ENCODE peak calls at places on chromosomes 4 and X, in nine cellular contexts. One of them, this sample, is unnamed.

GRCh38 chr4:173489514-173489913 is 40.5 kb downstream of the HAND2 start:
- DNase-seq in dorsolateral prefrontal cortex: no peak
- DNase-seq in IMR-90: peak
- DNase-seq in PC-3: no peak
- DNase-seq in pancreas: no peak
- DNase-seq in upper lobe of left lung: no peak
- DNase-seq in left ventricle myocardium inferior: no peak
- DNase-seq in tibial artery: no peak
- DNase-seq in heart left ventricle: no peak
- DNase-seq in this sample: no peak

GRCh38 chrX:97743014-97743413 is 859.3 kb downstream of the RPA4 start:
- DNase-seq in PC-3: no peak
- DNase-seq in heart left ventricle: no peak
- DNase-seq in upper lobe of left lung: no peak
- DNase-seq in pancreas: no peak
- DNase-seq in IMR-90: no peak
- DNase-seq in tibial artery: no peak
- DNase-seq in dorsolateral prefrontal cortex: no peak
- DNase-seq in left ventricle myocardium inferior: no peak
- DNase-seq in this sample: no peak

GRCh38 chr4:121156822-121157769 is 7.0 kb downstream of the TNIP3 start:
- DNase-seq in IMR-90: peak
- DNase-seq in left ventricle myocardium inferior: peak
- DNase-seq in upper lobe of left lung: peak
- DNase-seq in PC-3: peak
- DNase-seq in dorsolateral prefrontal cortex: no peak
- DNase-seq in pancreas: peak
- DNase-seq in heart left ventricle: peak
- DNase-seq in tibial artery: no peak
- DNase-seq in this sample: peak

GRCh38 chr4:137367608-137368007 is 164.7 kb downstream of the PCDH18 start:
- DNase-seq in pancreas: no peak
- DNase-seq in upper lobe of left lung: no peak
- DNase-seq in left ventricle myocardium inferior: no peak
- DNase-seq in heart left ventricle: no peak
- DNase-seq in PC-3: peak
- DNase-seq in dorsolateral prefrontal cortex: no peak
- DNase-seq in tibial artery: no peak
- DNase-seq in IMR-90: peak
- DNase-seq in this sample: no peak

GRCh38 chr4:860561-860960 is 34.6 kb upstream of the CPLX1 start:
- DNase-seq in heart left ventricle: no peak
- DNase-seq in pancreas: no peak
- DNase-seq in left ventricle myocardium inferior: no peak
- DNase-seq in tibial artery: no peak
- DNase-seq in upper lobe of left lung: no peak
- DNase-seq in PC-3: no peak
- DNase-seq in dorsolateral prefrontal cortex: no peak
- DNase-seq in IMR-90: no peak
- DNase-seq in this sample: peak

GRCh38 chr4:142596595-142596994 is 249.5 kb downstream of the INPP4B start:
- DNase-seq in IMR-90: no peak
- DNase-seq in pancreas: no peak
- DNase-seq in upper lobe of left lung: no peak
- DNase-seq in heart left ventricle: no peak
- DNase-seq in tibial artery: no peak
- DNase-seq in PC-3: no peak
- DNase-seq in dorsolateral prefrontal cortex: no peak
- DNase-seq in left ventricle myocardium inferior: no peak
- DNase-seq in this sample: no peak

GRCh38 chr4:11843927-11844326 is 415.2 kb upstream of the HS3ST1 start:
- DNase-seq in heart left ventricle: peak
- DNase-seq in PC-3: no peak
- DNase-seq in upper lobe of left lung: no peak
- DNase-seq in dorsolateral prefrontal cortex: no peak
- DNase-seq in tibial artery: no peak
- DNase-seq in left ventricle myocardium inferior: no peak
- DNase-seq in IMR-90: no peak
- DNase-seq in pancreas: no peak
- DNase-seq in this sample: no peak

GRCh38 chr4:56466910-56467283 is 520 bp upstream of the SRP72 start:
- DNase-seq in left ventricle myocardium inferior: no peak
- DNase-seq in heart left ventricle: no peak
- DNase-seq in upper lobe of left lung: no peak
- DNase-seq in dorsolateral prefrontal cortex: no peak
- DNase-seq in pancreas: no peak
- DNase-seq in IMR-90: no peak
- DNase-seq in tibial artery: no peak
- DNase-seq in PC-3: peak
- DNase-seq in this sample: no peak

GRCh38 chr4:53563824-53564223 is 27.5 kb downstream of the LNX1 start:
- DNase-seq in IMR-90: peak
- DNase-seq in upper lobe of left lung: no peak
- DNase-seq in pancreas: no peak
- DNase-seq in left ventricle myocardium inferior: no peak
- DNase-seq in tibial artery: no peak
- DNase-seq in dorsolateral prefrontal cortex: no peak
- DNase-seq in PC-3: peak
- DNase-seq in heart left ventricle: no peak
- DNase-seq in this sample: no peak

GRCh38 chr4:189802884-189803283 is 137.8 kb upstream of the FRG1 start:
- DNase-seq in upper lobe of left lung: no peak
- DNase-seq in PC-3: no peak
- DNase-seq in IMR-90: no peak
- DNase-seq in tibial artery: no peak
- DNase-seq in pancreas: no peak
- DNase-seq in dorsolateral prefrontal cortex: no peak
- DNase-seq in left ventricle myocardium inferior: no peak
- DNase-seq in heart left ventricle: no peak
- DNase-seq in this sample: no peak

GRCh38 chr4:25253072-25253447 is 19.2 kb downstream of the PI4K2B start:
- DNase-seq in heart left ventricle: no peak
- DNase-seq in PC-3: peak
- DNase-seq in tibial artery: no peak
- DNase-seq in upper lobe of left lung: no peak
- DNase-seq in pancreas: no peak
- DNase-seq in left ventricle myocardium inferior: no peak
- DNase-seq in dorsolateral prefrontal cortex: no peak
- DNase-seq in IMR-90: peak
- DNase-seq in this sample: no peak

GRCh38 chr4:147899512-147899911 is 167.6 kb downstream of the ARHGAP10 start:
- DNase-seq in IMR-90: peak
- DNase-seq in left ventricle myocardium inferior: no peak
- DNase-seq in tibial artery: no peak
- DNase-seq in dorsolateral prefrontal cortex: no peak
- DNase-seq in upper lobe of left lung: no peak
- DNase-seq in heart left ventricle: no peak
- DNase-seq in pancreas: no peak
- DNase-seq in PC-3: no peak
- DNase-seq in this sample: no peak

GRCh38 chr4:183723561-183724228 is 64.6 kb downstream of the TRAPPC11 start:
- DNase-seq in tibial artery: no peak
- DNase-seq in pancreas: no peak
- DNase-seq in upper lobe of left lung: no peak
- DNase-seq in PC-3: no peak
- DNase-seq in dorsolateral prefrontal cortex: no peak
- DNase-seq in IMR-90: no peak
- DNase-seq in heart left ventricle: no peak
- DNase-seq in left ventricle myocardium inferior: no peak
- DNase-seq in this sample: no peak

GRCh38 chr4:86387013-86387412 is 27.2 kb upstream of the MAPK10 start:
- DNase-seq in heart left ventricle: no peak
- DNase-seq in dorsolateral prefrontal cortex: no peak
- DNase-seq in pancreas: no peak
- DNase-seq in left ventricle myocardium inferior: no peak
- DNase-seq in tibial artery: no peak
- DNase-seq in IMR-90: no peak
- DNase-seq in PC-3: no peak
- DNase-seq in upper lobe of left lung: no peak
- DNase-seq in this sample: no peak

GRCh38 chr4:10122236-10122932 is 5.8 kb upstream of the WDR1 start:
- DNase-seq in tibial artery: no peak
- DNase-seq in PC-3: no peak
- DNase-seq in dorsolateral prefrontal cortex: no peak
- DNase-seq in left ventricle myocardium inferior: no peak
- DNase-seq in IMR-90: no peak
- DNase-seq in pancreas: no peak
- DNase-seq in upper lobe of left lung: no peak
- DNase-seq in heart left ventricle: no peak
- DNase-seq in this sample: no peak

GRCh38 chrX:150664290-150664689 is 28.9 kb upstream of the MTMR1 start:
- DNase-seq in PC-3: no peak
- DNase-seq in heart left ventricle: peak
- DNase-seq in upper lobe of left lung: no peak
- DNase-seq in dorsolateral prefrontal cortex: no peak
- DNase-seq in tibial artery: peak
- DNase-seq in left ventricle myocardium inferior: peak
- DNase-seq in pancreas: peak
- DNase-seq in IMR-90: no peak
- DNase-seq in this sample: peak

GRCh38 chr4:180766903-180767302 is 1476.3 kb upstream of the TENM3 start:
- DNase-seq in left ventricle myocardium inferior: no peak
- DNase-seq in upper lobe of left lung: no peak
- DNase-seq in PC-3: no peak
- DNase-seq in IMR-90: no peak
- DNase-seq in dorsolateral prefrontal cortex: no peak
- DNase-seq in pancreas: no peak
- DNase-seq in tibial artery: no peak
- DNase-seq in heart left ventricle: no peak
- DNase-seq in this sample: no peak

GRCh38 chr4:141730805-141731204 is 94.4 kb downstream of the IL15 start:
- DNase-seq in PC-3: peak
- DNase-seq in pancreas: no peak
- DNase-seq in IMR-90: peak
- DNase-seq in heart left ventricle: no peak
- DNase-seq in tibial artery: no peak
- DNase-seq in dorsolateral prefrontal cortex: no peak
- DNase-seq in left ventricle myocardium inferior: no peak
- DNase-seq in upper lobe of left lung: no peak
- DNase-seq in this sample: no peak

GRCh38 chrX:72540318-72540717 is 32.3 kb downstream of the HDAC8 start:
- DNase-seq in PC-3: peak
- DNase-seq in heart left ventricle: no peak
- DNase-seq in tibial artery: no peak
- DNase-seq in left ventricle myocardium inferior: no peak
- DNase-seq in IMR-90: peak
- DNase-seq in upper lobe of left lung: no peak
- DNase-seq in pancreas: no peak
- DNase-seq in dorsolateral prefrontal cortex: no peak
- DNase-seq in this sample: no peak
- TF ChIP-seq CTCF in PC-3: peak
- TF ChIP-seq CTCF in heart left ventricle: peak
- TF ChIP-seq CTCF in tibial artery: peak
- TF ChIP-seq CTCF in left ventricle myocardium inferior: peak
- TF ChIP-seq CTCF in IMR-90: peak
- TF ChIP-seq CTCF in upper lobe of left lung: peak
- TF ChIP-seq CTCF in pancreas: peak
- TF ChIP-seq CTCF in dorsolateral prefrontal cortex: peak
- TF ChIP-seq CTCF in this sample: peak

DNA sequence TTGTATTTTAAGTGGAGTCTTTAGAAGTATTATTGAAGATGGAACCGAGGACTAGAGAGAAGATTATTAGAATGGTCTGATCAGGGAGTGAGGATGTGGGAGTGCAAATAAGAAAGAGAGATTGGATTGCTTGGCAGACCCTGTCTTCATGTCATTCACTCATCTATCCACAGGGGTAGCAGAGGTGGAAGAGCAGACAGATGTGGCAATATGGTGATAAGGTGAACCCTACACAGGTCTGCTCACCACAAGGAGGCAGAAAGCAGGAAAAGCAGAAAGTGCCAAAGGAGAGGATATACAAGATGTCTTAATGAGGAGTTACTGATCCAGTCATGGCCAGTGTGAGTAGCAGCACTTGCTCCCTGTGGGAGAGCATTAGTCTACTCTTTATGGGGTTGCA is 129.4 kb downstream of the MAGEE2 start:
- DNase-seq in tibial artery: no peak
- DNase-seq in dorsolateral prefrontal cortex: no peak
- DNase-seq in PC-3: no peak
- DNase-seq in IMR-90: no peak
- DNase-seq in heart left ventricle: no peak
- DNase-seq in upper lobe of left lung: no peak
- DNase-seq in pancreas: no peak
- DNase-seq in left ventricle myocardium inferior: no peak
- DNase-seq in this sample: no peak
- H3K4me3 ChIP-seq in tibial artery: no peak
- H3K4me3 ChIP-seq in dorsolateral prefrontal cortex: no peak
- H3K4me3 ChIP-seq in PC-3: no peak
- H3K4me3 ChIP-seq in IMR-90: no peak
- H3K4me3 ChIP-seq in heart left ventricle: no peak
- H3K4me3 ChIP-seq in upper lobe of left lung: no peak
- H3K4me3 ChIP-seq in pancreas: no peak
- H3K4me3 ChIP-seq in left ventricle myocardium inferior: no peak
- H3K4me3 ChIP-seq in this sample: no peak

GRCh38 chrX:107713205-107714195 is 62.1 kb downstream of the TSC22D3 start:
- DNase-seq in heart left ventricle: no peak
- DNase-seq in upper lobe of left lung: no peak
- DNase-seq in tibial artery: peak
- DNase-seq in left ventricle myocardium inferior: no peak
- DNase-seq in dorsolateral prefrontal cortex: no peak
- DNase-seq in PC-3: no peak
- DNase-seq in pancreas: no peak
- DNase-seq in IMR-90: no peak
- DNase-seq in this sample: no peak
- H3K27ac ChIP-seq in heart left ventricle: peak
- H3K27ac ChIP-seq in upper lobe of left lung: peak
- H3K27ac ChIP-seq in tibial artery: peak
- H3K27ac ChIP-seq in left ventricle myocardium inferior: peak
- H3K27ac ChIP-seq in dorsolateral prefrontal cortex: peak
- H3K27ac ChIP-seq in PC-3: no peak
- H3K27ac ChIP-seq in pancreas: no peak
- H3K27ac ChIP-seq in IMR-90: no peak
- H3K27ac ChIP-seq in this sample: peak

DNA sequence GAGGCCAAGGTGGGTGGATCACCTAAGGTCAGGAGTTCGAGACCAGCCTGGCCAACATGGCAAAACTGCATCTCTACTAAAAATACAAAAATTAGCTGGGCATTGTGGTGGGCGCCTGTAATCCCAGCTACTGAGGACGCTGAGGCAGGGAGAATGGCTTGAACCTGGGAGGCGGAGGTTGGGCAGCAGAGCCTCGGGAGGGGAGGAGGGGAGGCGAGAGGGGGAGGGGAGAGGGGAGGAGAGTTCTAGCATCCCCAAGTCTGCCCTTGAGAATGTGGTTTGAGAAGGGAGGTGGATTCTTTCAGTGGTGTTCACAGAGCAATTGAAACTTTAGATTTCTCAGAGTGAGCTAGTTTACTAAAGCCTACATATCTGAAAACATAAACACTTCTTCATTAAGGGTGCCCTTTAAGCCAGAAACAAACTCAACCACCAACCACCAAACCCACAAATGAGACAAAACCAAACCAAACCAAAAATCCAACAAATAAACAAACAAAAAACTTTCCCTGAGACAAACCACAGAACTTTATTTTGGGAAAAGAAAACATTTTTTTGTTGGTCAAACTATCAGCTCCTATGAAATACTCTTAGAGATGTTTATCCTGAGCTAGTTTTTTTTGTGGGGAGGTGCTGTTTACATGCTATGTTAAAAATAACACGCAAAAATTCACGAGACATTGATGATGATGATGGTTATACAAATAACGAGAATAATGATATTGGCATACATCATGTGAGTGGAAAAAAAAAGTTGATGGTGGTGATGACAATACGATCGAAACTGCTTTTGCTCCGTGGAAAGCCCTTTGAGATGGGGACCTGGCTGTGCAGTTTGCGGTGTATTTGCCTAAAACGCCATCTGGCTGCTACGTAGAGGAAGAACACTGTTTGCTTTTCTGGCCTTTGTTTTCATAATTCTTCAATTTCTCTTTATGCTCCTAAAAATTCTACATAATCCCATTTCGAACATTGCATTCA is 98.2 kb upstream of the PRKX start:
- DNase-seq in left ventricle myocardium inferior: no peak
- DNase-seq in heart left ventricle: no peak
- DNase-seq in dorsolateral prefrontal cortex: no peak
- DNase-seq in upper lobe of left lung: no peak
- DNase-seq in pancreas: no peak
- DNase-seq in tibial artery: no peak
- DNase-seq in IMR-90: peak
- DNase-seq in PC-3: no peak
- DNase-seq in this sample: no peak
- TF ChIP-seq CTCF in left ventricle myocardium inferior: peak
- TF ChIP-seq CTCF in heart left ventricle: peak
- TF ChIP-seq CTCF in dorsolateral prefrontal cortex: peak
- TF ChIP-seq CTCF in upper lobe of left lung: peak
- TF ChIP-seq CTCF in pancreas: no peak
- TF ChIP-seq CTCF in tibial artery: no peak
- TF ChIP-seq CTCF in IMR-90: peak
- TF ChIP-seq CTCF in PC-3: no peak
- TF ChIP-seq CTCF in this sample: peak

This sample was measured in kidney.